ENCODE peak calls at places on chromosome 21, in five cellular contexts. C is progenitor cell of endocrine pancreas, J is lung microvascular endothelial cell, Q is H54, O is anterior cingulate cortex. Y is an unnamed sample.

GRCh38 chr21:38148046-38148445 is 108.7 kb upstream of the KCNJ15 start:
- DNase-seq in C (no peak), J (no peak), Q (no peak), O (no peak), Y (no peak)

GRCh38 chr21:26842976-26843911 is 2.0 kb downstream of the ADAMTS1 start:
- DNase-seq in C (peak), J (peak), Q (peak), O (peak), Y (no peak)

GRCh38 chr21:36509966-36510742 is 30.2 kb upstream of the CLDN14 start:
- DNase-seq in C (no peak), J (no peak), Q (no peak), O (no peak), Y (no peak)

GRCh38 chr21:15063081-15063820 is 1.5 kb downstream of the NRIP1 start:
- DNase-seq in C (no peak), J (peak), Q (no peak), O (no peak), Y (no peak)

GRCh38 chr21:43585924-43586411 is 73.3 kb downstream of the HSF2BP start:
- DNase-seq in C (no peak), J (peak), Q (peak), O (no peak), Y (no peak)

GRCh38 chr21:14687277-14687642 is 141.1 kb upstream of the SAMSN1 start:
- DNase-seq in C (no peak), J (no peak), Q (no peak), O (no peak), Y (no peak)

GRCh38 chr21:33033094-33033951 is 7.6 kb downstream of the OLIG2 start:
- DNase-seq in C (no peak), J (no peak), Q (no peak), O (no peak), Y (no peak)

GRCh38 chr21:35779690-35780570 is 280.4 kb downstream of the SETD4 start:
- DNase-seq in C (no peak), J (no peak), Q (peak), O (no peak), Y (no peak)

GRCh38 chr21:14875704-14876364 is 189.0 kb downstream of the NRIP1 start:
- DNase-seq in C (no peak), J (no peak), Q (no peak), O (no peak), Y (no peak)

GRCh38 chr21:45110873-45111624 is 36.7 kb downstream of the ADARB1 start:
- DNase-seq in C (no peak), J (no peak), Q (no peak), O (no peak), Y (no peak)

GRCh38 chr21:42781150-42781980 is 98.0 kb downstream of the WDR4 start:
- DNase-seq in C (peak), J (peak), Q (no peak), O (no peak), Y (no peak)

GRCh38 chr21:37348664-37349063 is 17.9 kb upstream of the DYRK1A start:
- DNase-seq in C (no peak), J (no peak), Q (no peak), O (no peak), Y (no peak)

GRCh38 chr21:27448960-27449359 is 482.1 kb upstream of the ADAMTS5 start:
- DNase-seq in C (no peak), J (no peak), Q (no peak), O (no peak), Y (no peak)

GRCh38 chr21:44892536-44893277 is 19.2 kb upstream of the PTTG1IP start:
- DNase-seq in C (peak), J (peak), Q (peak), O (no peak), Y (peak)

GRCh38 chr21:31741116-31741515 is 9.2 kb upstream of the SCAF4 start:
- DNase-seq in C (no peak), J (no peak), Q (no peak), O (no peak), Y (no peak)

GRCh38 chr21:43775795-43776430 is at the start of gene CSTB:
- DNase-seq in C (peak), J (peak), Q (no peak), O (peak), Y (peak)

GRCh38 chr21:33975548-33976081 is 60.0 kb upstream of the ATP5PO start:
- DNase-seq in C (no peak), J (peak), Q (no peak), O (no peak), Y (peak)

GRCh38 chr21:34885125-34885524 is 164.0 kb downstream of the RUNX1 start:
- DNase-seq in C (no peak), J (peak), Q (no peak), O (no peak), Y (no peak)

GRCh38 chr21:40155563-40155962 is 288.3 kb downstream of the PCP4 start:
- DNase-seq in C (no peak), J (no peak), Q (no peak), O (no peak), Y (no peak)

GRCh38 chr21:42674351-42674940 is 21.0 kb downstream of the PDE9A start:
- DNase-seq in C (no peak), J (no peak), Q (no peak), O (no peak), Y (no peak)

GRCh38 chr21:39334611-39335010 is 14.3 kb downstream of the HMGN1 start:
- DNase-seq in C (no peak), J (no peak), Q (no peak), O (no peak), Y (no peak)

GRCh38 chr21:35850542-35851103 is 209.7 kb downstream of the SETD4 start:
- DNase-seq in C (no peak), J (no peak), Q (no peak), O (no peak), Y (no peak)

GRCh38 chr21:28253971-28254370 is 738.7 kb downstream of the LTN1 start:
- DNase-seq in C (no peak), J (no peak), Q (no peak), O (no peak), Y (no peak)

GRCh38 chr21:39251326-39251725 is 62.1 kb downstream of the BRWD1 start:
- DNase-seq in C (no peak), J (peak), Q (no peak), O (no peak), Y (no peak)